ENCODE peak calls at places on chromosome 17, in seven cellular contexts. One of them, this sample, is unnamed.

GRCh38 chr17:28258347-28258887 is 60.6 kb upstream of the TMEM97 start:
- ATAC-seq in upper lobe of left lung: peak
- ATAC-seq in HCT116: no peak
- ATAC-seq in Panc1: no peak
- ATAC-seq in HepG2: peak
- ATAC-seq in K562: no peak
- ATAC-seq in GM23338: no peak
- ATAC-seq in this sample: no peak

GRCh38 chr17:5668557-5669138 is 84.3 kb upstream of the NLRP1 start:
- ATAC-seq in upper lobe of left lung: no peak
- ATAC-seq in HCT116: no peak
- ATAC-seq in Panc1: no peak
- ATAC-seq in HepG2: no peak
- ATAC-seq in K562: no peak
- ATAC-seq in GM23338: no peak
- ATAC-seq in this sample: no peak

GRCh38 chr17:28049071-28049470 is 6.6 kb downstream of the NLK start:
- ATAC-seq in upper lobe of left lung: no peak
- ATAC-seq in HCT116: no peak
- ATAC-seq in Panc1: no peak
- ATAC-seq in HepG2: no peak
- ATAC-seq in K562: no peak
- ATAC-seq in GM23338: no peak
- ATAC-seq in this sample: no peak

GRCh38 chr17:8489841-8490240 is 54.2 kb downstream of the NDEL1 start:
- ATAC-seq in upper lobe of left lung: no peak
- ATAC-seq in HCT116: no peak
- ATAC-seq in Panc1: no peak
- ATAC-seq in HepG2: no peak
- ATAC-seq in K562: no peak
- ATAC-seq in GM23338: no peak
- ATAC-seq in this sample: no peak

GRCh38 chr17:82134101-82134500 is 36.1 kb upstream of the FASN start:
- ATAC-seq in upper lobe of left lung: peak
- ATAC-seq in HCT116: no peak
- ATAC-seq in Panc1: no peak
- ATAC-seq in HepG2: no peak
- ATAC-seq in K562: no peak
- ATAC-seq in GM23338: no peak
- ATAC-seq in this sample: peak

GRCh38 chr17:61583242-61583641 is 7.8 kb downstream of the NACA2 start:
- ATAC-seq in upper lobe of left lung: no peak
- ATAC-seq in HCT116: peak
- ATAC-seq in Panc1: peak
- ATAC-seq in HepG2: peak
- ATAC-seq in K562: peak
- ATAC-seq in GM23338: no peak
- ATAC-seq in this sample: no peak

GRCh38 chr17:45740553-45741330 is 43.4 kb upstream of the CRHR1 start:
- ATAC-seq in upper lobe of left lung: no peak
- ATAC-seq in HCT116: peak
- ATAC-seq in Panc1: peak
- ATAC-seq in HepG2: peak
- ATAC-seq in K562: peak
- ATAC-seq in GM23338: peak
- ATAC-seq in this sample: no peak

GRCh38 chr17:37344519-37344918 is 31.3 kb upstream of the C17orf78 start:
- ATAC-seq in upper lobe of left lung: no peak
- ATAC-seq in HCT116: no peak
- ATAC-seq in Panc1: no peak
- ATAC-seq in HepG2: no peak
- ATAC-seq in K562: no peak
- ATAC-seq in GM23338: no peak
- ATAC-seq in this sample: no peak

GRCh38 chr17:81277938-81278693 is 17.0 kb downstream of the SLC38A10 start:
- ATAC-seq in upper lobe of left lung: peak
- ATAC-seq in HCT116: no peak
- ATAC-seq in Panc1: no peak
- ATAC-seq in HepG2: no peak
- ATAC-seq in K562: no peak
- ATAC-seq in GM23338: no peak
- ATAC-seq in this sample: no peak

GRCh38 chr17:27512511-27513346 is 56.5 kb downstream of the KSR1 start:
- ATAC-seq in upper lobe of left lung: no peak
- ATAC-seq in HCT116: no peak
- ATAC-seq in Panc1: no peak
- ATAC-seq in HepG2: no peak
- ATAC-seq in K562: no peak
- ATAC-seq in GM23338: no peak
- ATAC-seq in this sample: no peak

GRCh38 chr17:3894188-3894587 is 1.3 kb upstream of the CAMKK1 start:
- ATAC-seq in upper lobe of left lung: no peak
- ATAC-seq in HCT116: no peak
- ATAC-seq in Panc1: no peak
- ATAC-seq in HepG2: no peak
- ATAC-seq in K562: no peak
- ATAC-seq in GM23338: no peak
- ATAC-seq in this sample: no peak

GRCh38 chr17:46028969-46029565 is 30.0 kb downstream of the STH start:
- ATAC-seq in upper lobe of left lung: no peak
- ATAC-seq in HCT116: no peak
- ATAC-seq in Panc1: no peak
- ATAC-seq in HepG2: no peak
- ATAC-seq in K562: no peak
- ATAC-seq in GM23338: no peak
- ATAC-seq in this sample: no peak

GRCh38 chr17:60139438-60140285 is 10.1 kb upstream of the CA4 start:
- ATAC-seq in upper lobe of left lung: peak
- ATAC-seq in HCT116: no peak
- ATAC-seq in Panc1: no peak
- ATAC-seq in HepG2: peak
- ATAC-seq in K562: peak
- ATAC-seq in GM23338: peak
- ATAC-seq in this sample: no peak

DNA sequence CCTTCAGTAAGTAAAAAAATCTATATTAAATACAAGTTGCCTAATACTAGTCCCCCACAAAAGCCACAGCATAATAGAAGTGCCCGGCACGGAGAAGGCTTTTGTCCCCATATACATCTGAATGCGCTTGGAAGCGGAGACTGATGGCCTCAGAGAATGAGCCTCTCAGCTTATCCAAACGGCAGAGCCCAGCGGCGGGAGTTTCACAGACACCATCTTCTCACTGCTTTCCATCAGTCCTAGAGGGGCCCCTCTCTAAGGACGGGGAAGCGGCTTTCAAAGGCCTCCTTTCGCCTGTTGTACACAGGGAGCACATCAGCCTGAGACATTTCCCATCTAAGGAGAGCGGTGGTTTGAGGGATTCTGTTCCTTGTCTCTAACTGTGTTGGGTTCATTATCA is 16.9 kb downstream of the NXN start:
- ATAC-seq in upper lobe of left lung: no peak
- ATAC-seq in HCT116: no peak
- ATAC-seq in Panc1: no peak
- ATAC-seq in HepG2: no peak
- ATAC-seq in K562: no peak
- ATAC-seq in GM23338: peak
- ATAC-seq in this sample: no peak
- TF ChIP-seq POLR2AphosphoS5 in upper lobe of left lung: no peak
- TF ChIP-seq POLR2AphosphoS5 in HCT116: no peak
- TF ChIP-seq POLR2AphosphoS5 in Panc1: no peak
- TF ChIP-seq POLR2AphosphoS5 in HepG2: no peak
- TF ChIP-seq POLR2AphosphoS5 in K562: no peak
- TF ChIP-seq POLR2AphosphoS5 in GM23338: no peak
- TF ChIP-seq POLR2AphosphoS5 in this sample: no peak

GRCh38 chr17:40098846-40099626 is 1.4 kb downstream of the NR1D1 start:
- ATAC-seq in upper lobe of left lung: peak
- ATAC-seq in HCT116: peak
- ATAC-seq in Panc1: peak
- ATAC-seq in HepG2: peak
- ATAC-seq in K562: peak
- ATAC-seq in GM23338: peak
- ATAC-seq in this sample: peak
- TF ChIP-seq POLR2AphosphoS5 in upper lobe of left lung: peak
- TF ChIP-seq POLR2AphosphoS5 in HCT116: peak
- TF ChIP-seq POLR2AphosphoS5 in Panc1: peak
- TF ChIP-seq POLR2AphosphoS5 in HepG2: peak
- TF ChIP-seq POLR2AphosphoS5 in K562: peak
- TF ChIP-seq POLR2AphosphoS5 in GM23338: no peak
- TF ChIP-seq POLR2AphosphoS5 in this sample: peak

GRCh38 chr17:79072544-79072943 is 2.1 kb upstream of the ENGASE start:
- ATAC-seq in upper lobe of left lung: no peak
- ATAC-seq in HCT116: no peak
- ATAC-seq in Panc1: no peak
- ATAC-seq in HepG2: no peak
- ATAC-seq in K562: no peak
- ATAC-seq in GM23338: no peak
- ATAC-seq in this sample: no peak

GRCh38 chr17:79074650-79075432 is at the start of gene ENGASE:
- ATAC-seq in upper lobe of left lung: peak
- ATAC-seq in HCT116: peak
- ATAC-seq in Panc1: peak
- ATAC-seq in HepG2: peak
- ATAC-seq in K562: peak
- ATAC-seq in GM23338: peak
- ATAC-seq in this sample: peak

GRCh38 chr17:79075433-79075805 is 795 bp downstream of the ENGASE start:
- ATAC-seq in upper lobe of left lung: peak
- ATAC-seq in HCT116: peak
- ATAC-seq in Panc1: peak
- ATAC-seq in HepG2: peak
- ATAC-seq in K562: peak
- ATAC-seq in GM23338: peak
- ATAC-seq in this sample: peak

GRCh38 chr17:79073016-79073705 is 1.5 kb upstream of the ENGASE start:
- ATAC-seq in upper lobe of left lung: no peak
- ATAC-seq in HCT116: no peak
- ATAC-seq in Panc1: no peak
- ATAC-seq in HepG2: no peak
- ATAC-seq in K562: no peak
- ATAC-seq in GM23338: no peak
- ATAC-seq in this sample: no peak

DNA sequence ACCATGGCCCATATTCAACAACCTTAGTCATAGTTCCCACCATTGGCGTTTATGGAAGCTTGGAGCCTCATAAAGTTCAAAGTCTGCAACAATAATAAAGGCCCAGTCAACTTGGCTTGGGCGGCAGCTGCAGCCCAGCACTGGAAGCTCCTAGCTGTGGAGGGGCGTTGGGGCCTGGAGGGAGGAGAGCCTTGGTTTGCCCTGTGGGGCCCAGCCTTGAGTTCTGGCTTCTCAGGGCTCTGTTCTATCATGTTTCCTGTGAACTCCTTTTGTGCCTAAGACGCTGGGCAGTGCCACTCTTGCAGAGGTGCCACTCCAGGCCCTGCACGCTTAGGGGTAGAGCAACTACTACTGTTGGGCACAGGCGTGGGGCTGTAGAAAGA is 927 bp upstream of the ENGASE start:
- ATAC-seq in upper lobe of left lung: no peak
- ATAC-seq in HCT116: no peak
- ATAC-seq in Panc1: no peak
- ATAC-seq in HepG2: peak
- ATAC-seq in K562: no peak
- ATAC-seq in GM23338: no peak
- ATAC-seq in this sample: no peak
- TF ChIP-seq POLR2AphosphoS5 in upper lobe of left lung: no peak
- TF ChIP-seq POLR2AphosphoS5 in HCT116: no peak
- TF ChIP-seq POLR2AphosphoS5 in Panc1: no peak
- TF ChIP-seq POLR2AphosphoS5 in HepG2: no peak
- TF ChIP-seq POLR2AphosphoS5 in K562: no peak
- TF ChIP-seq POLR2AphosphoS5 in GM23338: no peak
- TF ChIP-seq POLR2AphosphoS5 in this sample: no peak

GRCh38 chr17:43846221-43846712 is 709 bp upstream of the CD300LG start:
- ATAC-seq in upper lobe of left lung: peak
- ATAC-seq in HCT116: peak
- ATAC-seq in Panc1: peak
- ATAC-seq in HepG2: peak
- ATAC-seq in K562: peak
- ATAC-seq in GM23338: peak
- ATAC-seq in this sample: peak
- TF ChIP-seq POLR2AphosphoS5 in upper lobe of left lung: peak
- TF ChIP-seq POLR2AphosphoS5 in HCT116: no peak
- TF ChIP-seq POLR2AphosphoS5 in Panc1: no peak
- TF ChIP-seq POLR2AphosphoS5 in HepG2: no peak
- TF ChIP-seq POLR2AphosphoS5 in K562: no peak
- TF ChIP-seq POLR2AphosphoS5 in GM23338: no peak
- TF ChIP-seq POLR2AphosphoS5 in this sample: peak

DNA sequence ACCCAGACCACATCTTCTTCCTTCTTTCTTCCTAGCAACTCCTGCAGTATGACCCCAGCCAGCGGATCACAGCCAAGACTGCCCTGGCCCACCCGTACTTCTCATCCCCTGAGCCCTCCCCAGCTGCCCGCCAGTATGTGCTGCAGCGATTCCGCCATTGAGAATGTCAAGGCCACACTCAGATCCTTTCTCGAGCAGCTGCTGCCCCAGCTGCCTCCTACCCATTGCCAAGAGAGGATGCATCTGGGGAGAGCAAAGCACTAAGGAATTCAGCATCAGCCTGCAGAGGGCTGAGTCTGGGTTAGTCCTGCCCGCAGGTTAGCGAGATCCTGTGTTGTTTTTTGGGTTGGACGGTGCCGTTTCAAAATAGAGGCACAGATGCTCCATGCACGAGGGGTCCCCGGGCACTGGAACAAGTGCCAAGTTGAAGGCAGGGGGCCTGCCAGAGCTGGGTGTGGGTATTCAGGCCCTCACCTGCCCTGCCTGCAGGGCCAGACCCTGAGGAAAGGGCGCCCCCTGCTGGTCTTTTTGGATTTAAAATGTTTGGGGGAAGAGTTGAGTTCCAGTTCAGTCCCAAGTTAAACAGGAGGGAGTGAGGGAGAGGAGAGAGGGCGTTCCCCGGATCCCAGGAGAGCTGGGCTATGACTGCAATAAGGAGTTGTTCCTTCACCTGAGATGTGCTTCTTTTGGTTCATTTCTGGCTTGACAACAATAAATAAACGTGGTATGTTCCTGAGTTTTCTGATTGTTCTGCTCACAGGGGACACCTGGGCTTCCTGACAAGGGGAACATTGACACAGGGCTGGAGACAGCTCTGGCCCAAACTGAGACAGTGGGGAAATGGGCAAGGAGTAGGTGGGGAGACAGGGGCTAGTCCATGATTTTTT is 4.9 kb downstream of the CDK3 start:
- ATAC-seq in upper lobe of left lung: peak
- ATAC-seq in HCT116: peak
- ATAC-seq in Panc1: peak
- ATAC-seq in HepG2: peak
- ATAC-seq in K562: peak
- ATAC-seq in GM23338: peak
- ATAC-seq in this sample: peak
- TF ChIP-seq POLR2AphosphoS5 in upper lobe of left lung: no peak
- TF ChIP-seq POLR2AphosphoS5 in HCT116: peak
- TF ChIP-seq POLR2AphosphoS5 in Panc1: no peak
- TF ChIP-seq POLR2AphosphoS5 in HepG2: no peak
- TF ChIP-seq POLR2AphosphoS5 in K562: no peak
- TF ChIP-seq POLR2AphosphoS5 in GM23338: no peak
- TF ChIP-seq POLR2AphosphoS5 in this sample: no peak